ENCODE peak calls at places on chromosomes 11 and 22, in nine cellular contexts. One of them, this sample, is unnamed.

GRCh38 chr11:121533556-121534050 is 80.8 kb upstream of the SORL1-AS1 start:
- DNase-seq in activated gamma-delta T cell treated with anti-CD3 and anti-CD28 coated beads, Interleukin-2, amount 50 U/mL, for 16 hours: no peak
- DNase-seq in Calu3: no peak
- DNase-seq in NCI-H1092 treated with DMSO at 0.1 percent for 48 hours: peak
- DNase-seq in activated T-cell treated with anti-CD3 and anti-CD28 coated beads for 48 hours: no peak
- DNase-seq in stimulated activated effector memory CD8-positive, alpha-beta T cell treated with anti-CD3 and anti-CD28 coated beads, Interleukin-12 subunit alpha, Interleukin-12 subunit beta, amount 100 ng/mL, for 72 hours: no peak
- DNase-seq in activated CD4-positive, alpha-beta T cell treated with anti-CD3 and anti-CD28 coated beads, Interleukin-2, amount 50 U/mL, for 24 hours: no peak
- DNase-seq in cerebellum: peak
- DNase-seq in T follicular helper cell: no peak
- DNase-seq in this sample: no peak

GRCh38 chr22:30626413-30626812 is 9.2 kb upstream of the SLC35E4 start:
- DNase-seq in cerebellum: no peak
- DNase-seq in Calu3: no peak
- DNase-seq in activated gamma-delta T cell treated with anti-CD3 and anti-CD28 coated beads, Interleukin-2, amount 50 U/mL, for 16 hours: no peak
- DNase-seq in NCI-H1092 treated with DMSO at 0.1 percent for 48 hours: no peak
- DNase-seq in activated CD4-positive, alpha-beta T cell treated with anti-CD3 and anti-CD28 coated beads, Interleukin-2, amount 50 U/mL, for 24 hours: no peak
- DNase-seq in T follicular helper cell: no peak
- DNase-seq in stimulated activated effector memory CD8-positive, alpha-beta T cell treated with anti-CD3 and anti-CD28 coated beads, Interleukin-12 subunit alpha, Interleukin-12 subunit beta, amount 100 ng/mL, for 72 hours: no peak
- DNase-seq in activated T-cell treated with anti-CD3 and anti-CD28 coated beads for 48 hours: no peak
- DNase-seq in this sample: no peak

GRCh38 chr11:86291466-86292262 is 10.4 kb upstream of the HIKESHI start:
- DNase-seq in T follicular helper cell: peak
- DNase-seq in cerebellum: peak
- DNase-seq in activated gamma-delta T cell treated with anti-CD3 and anti-CD28 coated beads, Interleukin-2, amount 50 U/mL, for 16 hours: peak
- DNase-seq in activated T-cell treated with anti-CD3 and anti-CD28 coated beads for 48 hours: peak
- DNase-seq in stimulated activated effector memory CD8-positive, alpha-beta T cell treated with anti-CD3 and anti-CD28 coated beads, Interleukin-12 subunit alpha, Interleukin-12 subunit beta, amount 100 ng/mL, for 72 hours: peak
- DNase-seq in Calu3: peak
- DNase-seq in activated CD4-positive, alpha-beta T cell treated with anti-CD3 and anti-CD28 coated beads, Interleukin-2, amount 50 U/mL, for 24 hours: peak
- DNase-seq in NCI-H1092 treated with DMSO at 0.1 percent for 48 hours: peak
- DNase-seq in this sample: peak

GRCh38 chr11:12611352-12611751 is 62.9 kb upstream of the TEAD1 start:
- DNase-seq in activated T-cell treated with anti-CD3 and anti-CD28 coated beads for 48 hours: no peak
- DNase-seq in NCI-H1092 treated with DMSO at 0.1 percent for 48 hours: no peak
- DNase-seq in T follicular helper cell: no peak
- DNase-seq in activated CD4-positive, alpha-beta T cell treated with anti-CD3 and anti-CD28 coated beads, Interleukin-2, amount 50 U/mL, for 24 hours: no peak
- DNase-seq in Calu3: no peak
- DNase-seq in activated gamma-delta T cell treated with anti-CD3 and anti-CD28 coated beads, Interleukin-2, amount 50 U/mL, for 16 hours: no peak
- DNase-seq in stimulated activated effector memory CD8-positive, alpha-beta T cell treated with anti-CD3 and anti-CD28 coated beads, Interleukin-12 subunit alpha, Interleukin-12 subunit beta, amount 100 ng/mL, for 72 hours: no peak
- DNase-seq in cerebellum: no peak
- DNase-seq in this sample: no peak

GRCh38 chr11:118263109-118263508 is 988 bp downstream of the MPZL2 start:
- DNase-seq in activated T-cell treated with anti-CD3 and anti-CD28 coated beads for 48 hours: no peak
- DNase-seq in activated CD4-positive, alpha-beta T cell treated with anti-CD3 and anti-CD28 coated beads, Interleukin-2, amount 50 U/mL, for 24 hours: no peak
- DNase-seq in activated gamma-delta T cell treated with anti-CD3 and anti-CD28 coated beads, Interleukin-2, amount 50 U/mL, for 16 hours: no peak
- DNase-seq in cerebellum: no peak
- DNase-seq in T follicular helper cell: no peak
- DNase-seq in stimulated activated effector memory CD8-positive, alpha-beta T cell treated with anti-CD3 and anti-CD28 coated beads, Interleukin-12 subunit alpha, Interleukin-12 subunit beta, amount 100 ng/mL, for 72 hours: no peak
- DNase-seq in Calu3: no peak
- DNase-seq in NCI-H1092 treated with DMSO at 0.1 percent for 48 hours: no peak
- DNase-seq in this sample: no peak

GRCh38 chr22:40479887-40480538 is 109.6 kb downstream of the SGSM3 start:
- DNase-seq in Calu3: no peak
- DNase-seq in cerebellum: no peak
- DNase-seq in activated CD4-positive, alpha-beta T cell treated with anti-CD3 and anti-CD28 coated beads, Interleukin-2, amount 50 U/mL, for 24 hours: no peak
- DNase-seq in activated T-cell treated with anti-CD3 and anti-CD28 coated beads for 48 hours: no peak
- DNase-seq in activated gamma-delta T cell treated with anti-CD3 and anti-CD28 coated beads, Interleukin-2, amount 50 U/mL, for 16 hours: no peak
- DNase-seq in T follicular helper cell: no peak
- DNase-seq in NCI-H1092 treated with DMSO at 0.1 percent for 48 hours: no peak
- DNase-seq in stimulated activated effector memory CD8-positive, alpha-beta T cell treated with anti-CD3 and anti-CD28 coated beads, Interleukin-12 subunit alpha, Interleukin-12 subunit beta, amount 100 ng/mL, for 72 hours: no peak
- DNase-seq in this sample: no peak

GRCh38 chr11:122784325-122785155 is 53.8 kb upstream of the CRTAM start:
- DNase-seq in stimulated activated effector memory CD8-positive, alpha-beta T cell treated with anti-CD3 and anti-CD28 coated beads, Interleukin-12 subunit alpha, Interleukin-12 subunit beta, amount 100 ng/mL, for 72 hours: no peak
- DNase-seq in activated T-cell treated with anti-CD3 and anti-CD28 coated beads for 48 hours: no peak
- DNase-seq in NCI-H1092 treated with DMSO at 0.1 percent for 48 hours: no peak
- DNase-seq in T follicular helper cell: no peak
- DNase-seq in activated gamma-delta T cell treated with anti-CD3 and anti-CD28 coated beads, Interleukin-2, amount 50 U/mL, for 16 hours: no peak
- DNase-seq in Calu3: no peak
- DNase-seq in cerebellum: peak
- DNase-seq in activated CD4-positive, alpha-beta T cell treated with anti-CD3 and anti-CD28 coated beads, Interleukin-2, amount 50 U/mL, for 24 hours: no peak
- DNase-seq in this sample: no peak

GRCh38 chr11:63240098-63240497 is 3.3 kb downstream of the SLC22A25 start:
- DNase-seq in cerebellum: no peak
- DNase-seq in stimulated activated effector memory CD8-positive, alpha-beta T cell treated with anti-CD3 and anti-CD28 coated beads, Interleukin-12 subunit alpha, Interleukin-12 subunit beta, amount 100 ng/mL, for 72 hours: no peak
- DNase-seq in NCI-H1092 treated with DMSO at 0.1 percent for 48 hours: no peak
- DNase-seq in Calu3: no peak
- DNase-seq in activated gamma-delta T cell treated with anti-CD3 and anti-CD28 coated beads, Interleukin-2, amount 50 U/mL, for 16 hours: no peak
- DNase-seq in activated CD4-positive, alpha-beta T cell treated with anti-CD3 and anti-CD28 coated beads, Interleukin-2, amount 50 U/mL, for 24 hours: no peak
- DNase-seq in T follicular helper cell: no peak
- DNase-seq in activated T-cell treated with anti-CD3 and anti-CD28 coated beads for 48 hours: no peak
- DNase-seq in this sample: no peak

GRCh38 chr11:7422544-7423331 is 62.6 kb upstream of the OLFML1 start:
- DNase-seq in activated T-cell treated with anti-CD3 and anti-CD28 coated beads for 48 hours: no peak
- DNase-seq in cerebellum: no peak
- DNase-seq in stimulated activated effector memory CD8-positive, alpha-beta T cell treated with anti-CD3 and anti-CD28 coated beads, Interleukin-12 subunit alpha, Interleukin-12 subunit beta, amount 100 ng/mL, for 72 hours: no peak
- DNase-seq in activated CD4-positive, alpha-beta T cell treated with anti-CD3 and anti-CD28 coated beads, Interleukin-2, amount 50 U/mL, for 24 hours: no peak
- DNase-seq in NCI-H1092 treated with DMSO at 0.1 percent for 48 hours: no peak
- DNase-seq in Calu3: no peak
- DNase-seq in T follicular helper cell: no peak
- DNase-seq in activated gamma-delta T cell treated with anti-CD3 and anti-CD28 coated beads, Interleukin-2, amount 50 U/mL, for 16 hours: no peak
- DNase-seq in this sample: no peak

GRCh38 chr11:15539645-15540044 is 424.9 kb downstream of the INSC start:
- DNase-seq in Calu3: no peak
- DNase-seq in activated T-cell treated with anti-CD3 and anti-CD28 coated beads for 48 hours: no peak
- DNase-seq in stimulated activated effector memory CD8-positive, alpha-beta T cell treated with anti-CD3 and anti-CD28 coated beads, Interleukin-12 subunit alpha, Interleukin-12 subunit beta, amount 100 ng/mL, for 72 hours: no peak
- DNase-seq in T follicular helper cell: no peak
- DNase-seq in activated CD4-positive, alpha-beta T cell treated with anti-CD3 and anti-CD28 coated beads, Interleukin-2, amount 50 U/mL, for 24 hours: no peak
- DNase-seq in activated gamma-delta T cell treated with anti-CD3 and anti-CD28 coated beads, Interleukin-2, amount 50 U/mL, for 16 hours: no peak
- DNase-seq in NCI-H1092 treated with DMSO at 0.1 percent for 48 hours: no peak
- DNase-seq in cerebellum: no peak
- DNase-seq in this sample: no peak

GRCh38 chr11:122071680-122072321 is 44.2 kb downstream of the BLID start:
- DNase-seq in NCI-H1092 treated with DMSO at 0.1 percent for 48 hours: no peak
- DNase-seq in T follicular helper cell: no peak
- DNase-seq in activated T-cell treated with anti-CD3 and anti-CD28 coated beads for 48 hours: no peak
- DNase-seq in activated CD4-positive, alpha-beta T cell treated with anti-CD3 and anti-CD28 coated beads, Interleukin-2, amount 50 U/mL, for 24 hours: no peak
- DNase-seq in Calu3: no peak
- DNase-seq in activated gamma-delta T cell treated with anti-CD3 and anti-CD28 coated beads, Interleukin-2, amount 50 U/mL, for 16 hours: no peak
- DNase-seq in stimulated activated effector memory CD8-positive, alpha-beta T cell treated with anti-CD3 and anti-CD28 coated beads, Interleukin-12 subunit alpha, Interleukin-12 subunit beta, amount 100 ng/mL, for 72 hours: no peak
- DNase-seq in cerebellum: no peak
- DNase-seq in this sample: no peak

GRCh38 chr22:43243275-43243768 is 56.4 kb upstream of the TTLL12 start:
- DNase-seq in Calu3: no peak
- DNase-seq in activated CD4-positive, alpha-beta T cell treated with anti-CD3 and anti-CD28 coated beads, Interleukin-2, amount 50 U/mL, for 24 hours: no peak
- DNase-seq in activated gamma-delta T cell treated with anti-CD3 and anti-CD28 coated beads, Interleukin-2, amount 50 U/mL, for 16 hours: no peak
- DNase-seq in activated T-cell treated with anti-CD3 and anti-CD28 coated beads for 48 hours: no peak
- DNase-seq in cerebellum: no peak
- DNase-seq in stimulated activated effector memory CD8-positive, alpha-beta T cell treated with anti-CD3 and anti-CD28 coated beads, Interleukin-12 subunit alpha, Interleukin-12 subunit beta, amount 100 ng/mL, for 72 hours: no peak
- DNase-seq in T follicular helper cell: no peak
- DNase-seq in NCI-H1092 treated with DMSO at 0.1 percent for 48 hours: no peak
- DNase-seq in this sample: no peak

GRCh38 chr11:131886201-131886600 is 515.8 kb downstream of the NTM start:
- DNase-seq in cerebellum: no peak
- DNase-seq in activated gamma-delta T cell treated with anti-CD3 and anti-CD28 coated beads, Interleukin-2, amount 50 U/mL, for 16 hours: no peak
- DNase-seq in T follicular helper cell: no peak
- DNase-seq in NCI-H1092 treated with DMSO at 0.1 percent for 48 hours: no peak
- DNase-seq in activated CD4-positive, alpha-beta T cell treated with anti-CD3 and anti-CD28 coated beads, Interleukin-2, amount 50 U/mL, for 24 hours: no peak
- DNase-seq in Calu3: no peak
- DNase-seq in activated T-cell treated with anti-CD3 and anti-CD28 coated beads for 48 hours: no peak
- DNase-seq in stimulated activated effector memory CD8-positive, alpha-beta T cell treated with anti-CD3 and anti-CD28 coated beads, Interleukin-12 subunit alpha, Interleukin-12 subunit beta, amount 100 ng/mL, for 72 hours: no peak
- DNase-seq in this sample: no peak

GRCh38 chr11:111539426-111540113 is 950 bp upstream of the LAYN start:
- DNase-seq in cerebellum: no peak
- DNase-seq in NCI-H1092 treated with DMSO at 0.1 percent for 48 hours: no peak
- DNase-seq in activated gamma-delta T cell treated with anti-CD3 and anti-CD28 coated beads, Interleukin-2, amount 50 U/mL, for 16 hours: peak
- DNase-seq in activated T-cell treated with anti-CD3 and anti-CD28 coated beads for 48 hours: no peak
- DNase-seq in activated CD4-positive, alpha-beta T cell treated with anti-CD3 and anti-CD28 coated beads, Interleukin-2, amount 50 U/mL, for 24 hours: no peak
- DNase-seq in T follicular helper cell: no peak
- DNase-seq in Calu3: no peak
- DNase-seq in stimulated activated effector memory CD8-positive, alpha-beta T cell treated with anti-CD3 and anti-CD28 coated beads, Interleukin-12 subunit alpha, Interleukin-12 subunit beta, amount 100 ng/mL, for 72 hours: no peak
- DNase-seq in this sample: no peak

GRCh38 chr22:49425356-49425755 is 402.3 kb downstream of the BRD1 start:
- DNase-seq in cerebellum: no peak
- DNase-seq in activated CD4-positive, alpha-beta T cell treated with anti-CD3 and anti-CD28 coated beads, Interleukin-2, amount 50 U/mL, for 24 hours: no peak
- DNase-seq in stimulated activated effector memory CD8-positive, alpha-beta T cell treated with anti-CD3 and anti-CD28 coated beads, Interleukin-12 subunit alpha, Interleukin-12 subunit beta, amount 100 ng/mL, for 72 hours: no peak
- DNase-seq in Calu3: no peak
- DNase-seq in activated gamma-delta T cell treated with anti-CD3 and anti-CD28 coated beads, Interleukin-2, amount 50 U/mL, for 16 hours: no peak
- DNase-seq in T follicular helper cell: no peak
- DNase-seq in NCI-H1092 treated with DMSO at 0.1 percent for 48 hours: no peak
- DNase-seq in activated T-cell treated with anti-CD3 and anti-CD28 coated beads for 48 hours: no peak
- DNase-seq in this sample: no peak

GRCh38 chr11:111860257-111860656 is 11.1 kb downstream of the ALG9 start:
- DNase-seq in activated gamma-delta T cell treated with anti-CD3 and anti-CD28 coated beads, Interleukin-2, amount 50 U/mL, for 16 hours: no peak
- DNase-seq in T follicular helper cell: no peak
- DNase-seq in activated T-cell treated with anti-CD3 and anti-CD28 coated beads for 48 hours: no peak
- DNase-seq in cerebellum: no peak
- DNase-seq in Calu3: no peak
- DNase-seq in stimulated activated effector memory CD8-positive, alpha-beta T cell treated with anti-CD3 and anti-CD28 coated beads, Interleukin-12 subunit alpha, Interleukin-12 subunit beta, amount 100 ng/mL, for 72 hours: no peak
- DNase-seq in NCI-H1092 treated with DMSO at 0.1 percent for 48 hours: no peak
- DNase-seq in activated CD4-positive, alpha-beta T cell treated with anti-CD3 and anti-CD28 coated beads, Interleukin-2, amount 50 U/mL, for 24 hours: no peak
- DNase-seq in this sample: no peak

GRCh38 chr11:59551651-59552521 is 40.5 kb downstream of the OR4D9 start:
- DNase-seq in Calu3: no peak
- DNase-seq in NCI-H1092 treated with DMSO at 0.1 percent for 48 hours: no peak
- DNase-seq in T follicular helper cell: no peak
- DNase-seq in activated CD4-positive, alpha-beta T cell treated with anti-CD3 and anti-CD28 coated beads, Interleukin-2, amount 50 U/mL, for 24 hours: no peak
- DNase-seq in stimulated activated effector memory CD8-positive, alpha-beta T cell treated with anti-CD3 and anti-CD28 coated beads, Interleukin-12 subunit alpha, Interleukin-12 subunit beta, amount 100 ng/mL, for 72 hours: no peak
- DNase-seq in activated gamma-delta T cell treated with anti-CD3 and anti-CD28 coated beads, Interleukin-2, amount 50 U/mL, for 16 hours: no peak
- DNase-seq in cerebellum: no peak
- DNase-seq in activated T-cell treated with anti-CD3 and anti-CD28 coated beads for 48 hours: no peak
- DNase-seq in this sample: no peak

GRCh38 chr11:16925495-16926065 is 88.6 kb downstream of the PLEKHA7 start:
- DNase-seq in T follicular helper cell: no peak
- DNase-seq in activated T-cell treated with anti-CD3 and anti-CD28 coated beads for 48 hours: no peak
- DNase-seq in Calu3: peak
- DNase-seq in activated CD4-positive, alpha-beta T cell treated with anti-CD3 and anti-CD28 coated beads, Interleukin-2, amount 50 U/mL, for 24 hours: no peak
- DNase-seq in activated gamma-delta T cell treated with anti-CD3 and anti-CD28 coated beads, Interleukin-2, amount 50 U/mL, for 16 hours: no peak
- DNase-seq in cerebellum: no peak
- DNase-seq in stimulated activated effector memory CD8-positive, alpha-beta T cell treated with anti-CD3 and anti-CD28 coated beads, Interleukin-12 subunit alpha, Interleukin-12 subunit beta, amount 100 ng/mL, for 72 hours: no peak
- DNase-seq in NCI-H1092 treated with DMSO at 0.1 percent for 48 hours: peak
- DNase-seq in this sample: no peak

GRCh38 chr22:35323305-35323704 is 23.6 kb downstream of the TOM1 start:
- DNase-seq in activated CD4-positive, alpha-beta T cell treated with anti-CD3 and anti-CD28 coated beads, Interleukin-2, amount 50 U/mL, for 24 hours: no peak
- DNase-seq in activated T-cell treated with anti-CD3 and anti-CD28 coated beads for 48 hours: no peak
- DNase-seq in NCI-H1092 treated with DMSO at 0.1 percent for 48 hours: no peak
- DNase-seq in Calu3: no peak
- DNase-seq in activated gamma-delta T cell treated with anti-CD3 and anti-CD28 coated beads, Interleukin-2, amount 50 U/mL, for 16 hours: no peak
- DNase-seq in stimulated activated effector memory CD8-positive, alpha-beta T cell treated with anti-CD3 and anti-CD28 coated beads, Interleukin-12 subunit alpha, Interleukin-12 subunit beta, amount 100 ng/mL, for 72 hours: no peak
- DNase-seq in T follicular helper cell: no peak
- DNase-seq in cerebellum: no peak
- DNase-seq in this sample: no peak

GRCh38 chr11:78424334-78425270 is 7.0 kb upstream of the GAB2 start:
- DNase-seq in T follicular helper cell: no peak
- DNase-seq in activated T-cell treated with anti-CD3 and anti-CD28 coated beads for 48 hours: no peak
- DNase-seq in NCI-H1092 treated with DMSO at 0.1 percent for 48 hours: no peak
- DNase-seq in cerebellum: no peak
- DNase-seq in activated gamma-delta T cell treated with anti-CD3 and anti-CD28 coated beads, Interleukin-2, amount 50 U/mL, for 16 hours: no peak
- DNase-seq in Calu3: no peak
- DNase-seq in stimulated activated effector memory CD8-positive, alpha-beta T cell treated with anti-CD3 and anti-CD28 coated beads, Interleukin-12 subunit alpha, Interleukin-12 subunit beta, amount 100 ng/mL, for 72 hours: no peak
- DNase-seq in activated CD4-positive, alpha-beta T cell treated with anti-CD3 and anti-CD28 coated beads, Interleukin-2, amount 50 U/mL, for 24 hours: no peak
- DNase-seq in this sample: no peak

GRCh38 chr11:28228196-28228595 is 120.0 kb downstream of the METTL15 start:
- DNase-seq in stimulated activated effector memory CD8-positive, alpha-beta T cell treated with anti-CD3 and anti-CD28 coated beads, Interleukin-12 subunit alpha, Interleukin-12 subunit beta, amount 100 ng/mL, for 72 hours: no peak
- DNase-seq in activated gamma-delta T cell treated with anti-CD3 and anti-CD28 coated beads, Interleukin-2, amount 50 U/mL, for 16 hours: no peak
- DNase-seq in Calu3: no peak
- DNase-seq in cerebellum: no peak
- DNase-seq in activated CD4-positive, alpha-beta T cell treated with anti-CD3 and anti-CD28 coated beads, Interleukin-2, amount 50 U/mL, for 24 hours: no peak
- DNase-seq in NCI-H1092 treated with DMSO at 0.1 percent for 48 hours: no peak
- DNase-seq in activated T-cell treated with anti-CD3 and anti-CD28 coated beads for 48 hours: no peak
- DNase-seq in T follicular helper cell: no peak
- DNase-seq in this sample: no peak

GRCh38 chr11:118295834-118296454 is 8.6 kb upstream of the CD3E start:
- DNase-seq in NCI-H1092 treated with DMSO at 0.1 percent for 48 hours: no peak
- DNase-seq in stimulated activated effector memory CD8-positive, alpha-beta T cell treated with anti-CD3 and anti-CD28 coated beads, Interleukin-12 subunit alpha, Interleukin-12 subunit beta, amount 100 ng/mL, for 72 hours: no peak
- DNase-seq in cerebellum: peak
- DNase-seq in activated T-cell treated with anti-CD3 and anti-CD28 coated beads for 48 hours: no peak
- DNase-seq in Calu3: peak
- DNase-seq in activated CD4-positive, alpha-beta T cell treated with anti-CD3 and anti-CD28 coated beads, Interleukin-2, amount 50 U/mL, for 24 hours: peak
- DNase-seq in T follicular helper cell: no peak
- DNase-seq in activated gamma-delta T cell treated with anti-CD3 and anti-CD28 coated beads, Interleukin-2, amount 50 U/mL, for 16 hours: no peak
- DNase-seq in this sample: no peak

GRCh38 chr11:60994450-60995135 is 23.1 kb downstream of the CD6 start:
- DNase-seq in T follicular helper cell: no peak
- DNase-seq in activated T-cell treated with anti-CD3 and anti-CD28 coated beads for 48 hours: no peak
- DNase-seq in NCI-H1092 treated with DMSO at 0.1 percent for 48 hours: no peak
- DNase-seq in Calu3: no peak
- DNase-seq in activated gamma-delta T cell treated with anti-CD3 and anti-CD28 coated beads, Interleukin-2, amount 50 U/mL, for 16 hours: no peak
- DNase-seq in stimulated activated effector memory CD8-positive, alpha-beta T cell treated with anti-CD3 and anti-CD28 coated beads, Interleukin-12 subunit alpha, Interleukin-12 subunit beta, amount 100 ng/mL, for 72 hours: no peak
- DNase-seq in activated CD4-positive, alpha-beta T cell treated with anti-CD3 and anti-CD28 coated beads, Interleukin-2, amount 50 U/mL, for 24 hours: peak
- DNase-seq in cerebellum: no peak
- DNase-seq in this sample: no peak

GRCh38 chr11:63762662-63763505 is 5.7 kb downstream of the ZFTA start:
- DNase-seq in stimulated activated effector memory CD8-positive, alpha-beta T cell treated with anti-CD3 and anti-CD28 coated beads, Interleukin-12 subunit alpha, Interleukin-12 subunit beta, amount 100 ng/mL, for 72 hours: no peak
- DNase-seq in Calu3: no peak
- DNase-seq in cerebellum: peak
- DNase-seq in activated gamma-delta T cell treated with anti-CD3 and anti-CD28 coated beads, Interleukin-2, amount 50 U/mL, for 16 hours: no peak
- DNase-seq in activated CD4-positive, alpha-beta T cell treated with anti-CD3 and anti-CD28 coated beads, Interleukin-2, amount 50 U/mL, for 24 hours: no peak
- DNase-seq in T follicular helper cell: no peak
- DNase-seq in NCI-H1092 treated with DMSO at 0.1 percent for 48 hours: no peak
- DNase-seq in activated T-cell treated with anti-CD3 and anti-CD28 coated beads for 48 hours: no peak
- DNase-seq in this sample: no peak